ENCODE peak calls at places on chromosomes 11 and 22, in four cellular contexts. O is K562, D is GM12878, N is GM12891. Z is an unnamed sample.

GRCh38 chr22:40240671-40241070 is 62.9 kb downstream of the TNRC6B start:
- DNase-seq in N (no peak), D (no peak), O (no peak), Z (no peak)

GRCh38 chr22:24069721-24070120 is 58.6 kb downstream of the CABIN1 start:
- DNase-seq in D (no peak), O (no peak), N (no peak), Z (no peak)

GRCh38 chr11:20388096-20389055 is 860 bp downstream of the PRMT3 start:
- DNase-seq in D (no peak), O (no peak), N (no peak), Z (no peak)

GRCh38 chr11:67629386-67630229 is at the start of gene NUDT8:
- DNase-seq in D (peak), N (peak), O (peak), Z (peak)

GRCh38 chr11:68271023-68271780 is 571 bp downstream of the C11orf24 start:
- DNase-seq in D (no peak), N (no peak), O (peak), Z (peak)

GRCh38 chr11:43579171-43579918 is 101.2 kb upstream of the HSD17B12 start:
- DNase-seq in D (no peak), N (no peak), O (peak), Z (peak)

GRCh38 chr11:12134239-12134590 is 23.8 kb downstream of the MICAL2 start:
- DNase-seq in N (no peak), O (no peak), D (no peak), Z (peak)

GRCh38 chr11:113261709-113262475 is 52.5 kb upstream of the TTC12 start:
- DNase-seq in N (no peak), O (no peak), D (no peak), Z (no peak)

GRCh38 chr22:29299136-29299900 is 7.1 kb upstream of the GAS2L1 start:
- DNase-seq in O (no peak), N (no peak), D (no peak), Z (no peak)

GRCh38 chr11:58097437-58097836 is 27.9 kb downstream of the OR9I1 start:
- DNase-seq in N (no peak), D (no peak), O (no peak), Z (no peak)

GRCh38 chr11:30454108-30454507 is 131.2 kb downstream of the ARL14EP start:
- DNase-seq in D (no peak), O (no peak), N (no peak), Z (no peak)

GRCh38 chr11:67301951-67302516 is 1.3 kb upstream of the SSH3 start:
- DNase-seq in O (peak), D (no peak), N (no peak), Z (peak)

GRCh38 chr11:2511421-2512369 is 66.9 kb downstream of the KCNQ1 start:
- DNase-seq in N (peak), D (no peak), O (peak), Z (peak)

GRCh38 chr11:93493252-93493897 is 49.8 kb downstream of the SMCO4 start:
- DNase-seq in O (no peak), D (no peak), N (no peak), Z (no peak)

GRCh38 chr22:50176850-50177536 is 6.5 kb downstream of the PANX2 start:
- DNase-seq in O (no peak), N (no peak), D (no peak), Z (no peak)

GRCh38 chr11:765025-765801 is 12.1 kb downstream of the GATD1 start:
- DNase-seq in O (peak), N (no peak), D (no peak), Z (peak)
- TF ChIP-seq SPI1 in O (no peak), N (no peak), D (no peak), Z (no peak)

GRCh38 chr22:27790396-27791216 is 10.9 kb downstream of the MN1 start:
- DNase-seq in O (no peak), D (no peak), N (no peak), Z (no peak)

GRCh38 chr22:27792452-27793165 is 8.9 kb downstream of the MN1 start:
- DNase-seq in O (no peak), N (no peak), D (no peak), Z (no peak)

GRCh38 chr22:27794244-27794643 is 7.3 kb downstream of the MN1 start:
- DNase-seq in N (no peak), O (no peak), D (no peak), Z (no peak)

GRCh38 chr22:27788889-27789288 is 12.7 kb downstream of the MN1 start:
- DNase-seq in D (no peak), O (no peak), N (no peak), Z (no peak)

DNA sequence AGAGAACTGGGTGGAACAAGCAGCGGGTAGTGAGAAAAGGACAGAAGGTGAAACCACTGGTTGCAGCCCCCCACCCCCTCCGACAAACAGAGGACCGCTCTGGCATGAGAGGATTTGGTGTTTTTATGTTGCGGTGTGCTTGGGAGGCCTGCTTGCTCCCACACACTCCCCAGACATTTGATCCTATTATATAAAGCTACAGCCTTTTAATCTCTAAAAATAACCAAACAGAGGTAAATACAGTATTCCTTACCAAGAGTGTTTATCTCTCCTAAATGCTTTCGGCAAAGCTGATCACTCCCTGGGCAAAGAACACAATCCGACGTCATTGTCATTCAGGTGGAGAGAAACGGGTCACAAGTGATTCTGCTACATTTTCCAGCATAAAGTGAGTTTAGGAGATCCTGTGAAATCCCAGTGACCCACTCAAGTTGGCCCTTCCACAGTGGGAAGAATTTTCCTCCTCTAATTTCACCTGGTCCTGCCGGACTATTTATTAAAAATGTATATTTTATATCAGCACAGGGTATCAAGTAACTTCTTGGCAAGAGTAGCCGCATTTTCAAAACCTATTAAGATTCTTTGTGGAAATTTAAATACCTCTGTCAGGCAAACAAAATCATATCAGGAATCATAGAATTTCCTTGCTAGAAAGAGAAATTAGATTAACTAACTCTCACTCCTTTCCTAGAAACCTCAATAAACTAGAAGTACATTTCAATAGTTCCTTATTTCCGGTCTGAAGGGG is 9.9 kb downstream of the MN1 start:
- DNase-seq in D (no peak), N (no peak), O (no peak), Z (no peak)
- TF ChIP-seq SPI1 in D (no peak), N (no peak), O (no peak), Z (no peak)

GRCh38 chr11:120432056-120433018 is 79.2 kb upstream of the GRIK4 start:
- DNase-seq in N (no peak), O (peak), D (peak), Z (no peak)

DNA sequence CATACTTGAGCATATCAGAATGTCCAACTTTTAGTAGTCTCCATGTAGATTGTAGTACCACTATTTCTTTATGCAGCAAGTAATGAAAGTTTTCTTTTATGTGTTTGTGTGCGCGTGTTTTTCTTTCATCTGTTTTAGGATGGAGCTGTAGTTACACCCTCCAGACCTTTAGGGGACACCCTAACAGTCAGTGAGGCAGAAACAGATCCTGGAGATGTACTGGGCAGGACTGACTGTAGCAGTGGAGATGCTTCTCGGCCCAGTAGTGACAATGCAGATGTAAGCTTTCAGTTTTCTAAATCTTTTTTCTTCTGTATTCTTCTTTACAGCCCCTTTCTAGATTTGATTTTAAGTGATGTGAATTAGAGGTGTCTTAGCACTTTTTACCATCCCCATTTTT is 79.9 kb upstream of the GRIK4 start:
- DNase-seq in O (peak), N (no peak), D (no peak), Z (no peak)
- TF ChIP-seq SPI1 in O (no peak), N (no peak), D (no peak), Z (no peak)

DNA sequence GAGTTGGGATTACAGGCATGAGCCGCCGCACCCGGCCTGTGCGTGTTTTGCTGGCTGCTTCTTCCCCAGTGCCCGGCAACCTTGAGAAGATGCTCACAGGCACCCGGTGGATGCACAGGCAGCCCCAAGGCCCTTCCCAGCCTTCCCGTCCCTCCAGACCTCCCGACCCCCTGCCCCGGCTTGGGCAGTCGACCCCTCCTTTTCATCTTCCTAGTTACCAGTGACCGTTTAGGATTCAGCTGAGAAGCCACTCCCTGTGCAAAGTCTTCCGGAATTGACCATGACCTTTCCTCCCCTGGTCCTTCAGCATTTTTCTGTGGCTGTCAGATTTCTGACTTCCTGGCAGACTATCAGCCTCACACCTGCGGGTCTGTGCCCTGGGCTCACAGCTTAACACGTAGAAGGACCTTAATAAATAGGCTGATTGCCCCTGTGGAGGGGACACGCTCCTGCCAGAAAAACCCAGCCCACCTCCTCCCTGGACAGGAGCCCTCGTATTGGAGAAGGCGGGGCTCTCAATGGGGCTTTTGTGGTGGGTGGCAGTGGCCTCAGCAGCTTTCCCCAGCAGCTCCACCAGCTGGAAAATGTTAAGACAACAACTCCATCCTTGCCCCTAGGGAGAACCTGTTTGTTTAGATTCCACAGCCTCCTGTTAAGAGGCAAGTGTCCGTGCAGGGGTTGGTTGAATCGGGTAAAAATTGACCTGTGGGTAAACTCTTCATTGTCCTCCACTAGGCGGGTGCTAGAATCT is 10.4 kb upstream of the ANO1 start:
- DNase-seq in N (no peak), O (no peak), D (no peak), Z (no peak)
- TF ChIP-seq SPI1 in N (no peak), O (no peak), D (no peak), Z (no peak)

GRCh38 chr11:62801071-62801470 is 4.2 kb downstream of the NXF1 start:
- DNase-seq in O (no peak), N (no peak), D (no peak), Z (no peak)

GRCh38 chr11:62805991-62806441 is 776 bp upstream of the NXF1 start:
- DNase-seq in O (peak), D (no peak), N (no peak), Z (peak)

GRCh38 chr11:62806611-62807121 is 1.4 kb upstream of the NXF1 start:
- DNase-seq in N (no peak), D (no peak), O (peak), Z (no peak)

GRCh38 chr11:62805044-62805892 is at the start of gene NXF1:
- DNase-seq in O (peak), D (peak), N (peak), Z (peak)

GRCh38 chr11:62804310-62805043 is 763 bp downstream of the NXF1 start:
- DNase-seq in N (no peak), D (no peak), O (no peak), Z (no peak)
- TF ChIP-seq SPI1 in N (no peak), D (no peak), O (no peak), Z (no peak)

DNA sequence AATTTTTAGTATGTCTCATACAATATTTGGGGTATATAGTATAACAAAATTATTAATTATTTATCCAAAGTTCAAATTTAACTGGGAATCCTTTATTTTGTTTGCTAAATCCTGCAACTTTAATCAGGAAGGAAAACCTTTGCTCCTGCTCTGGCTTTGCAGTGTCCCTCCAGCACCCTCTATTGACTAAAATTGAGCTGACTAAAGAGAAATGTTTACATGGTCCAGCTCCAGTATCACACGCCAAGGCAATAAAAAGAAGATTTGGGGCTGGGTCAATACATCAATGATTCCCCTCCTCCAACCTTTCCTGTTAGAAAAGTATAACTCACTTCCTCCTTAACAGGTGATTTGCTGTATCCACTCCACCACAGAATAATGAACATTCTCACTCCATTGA is 153.0 kb upstream of the LRRC4C start:
- DNase-seq in N (no peak), O (no peak), D (no peak), Z (no peak)
- TF ChIP-seq SPI1 in N (no peak), O (no peak), D (no peak), Z (no peak)

GRCh38 chr11:34250732-34251639 is 106.8 kb downstream of the ABTB2 start:
- DNase-seq in D (no peak), O (peak), N (peak), Z (peak)
- TF ChIP-seq SPI1 in D (peak), O (peak), N (peak), Z (peak)